ENCODE peak calls at places on chromosomes 13 and 19, in four cellular contexts. G is GM12878, N is HepG2, Q is K562. X is an unnamed sample.

GRCh38 chr19:369876-370275 is 25.3 kb upstream of the MIER2 start:
- DNase-seq in G (no peak), N (no peak), Q (no peak), X (no peak)

GRCh38 chr19:51807111-51807701 is 12.2 kb downstream of the FPR3 start:
- DNase-seq in G (no peak), N (peak), Q (peak), X (peak)

GRCh38 chr19:45876411-45877197 is 9.3 kb downstream of the IRF2BP1 start:
- DNase-seq in G (no peak), N (peak), Q (peak), X (peak)

GRCh38 chr13:75153386-75153785 is 328.6 kb downstream of the TBC1D4 start:
- DNase-seq in G (no peak), N (no peak), Q (no peak), X (no peak)

GRCh38 chr19:56108447-56109195 is 12.5 kb downstream of the ZNF787 start:
- DNase-seq in G (no peak), N (no peak), Q (no peak), X (no peak)

GRCh38 chr19:29421186-29421525 is 104.6 kb upstream of the VSTM2B start:
- DNase-seq in G (no peak), N (no peak), Q (no peak), X (no peak)

GRCh38 chr13:64158910-64159309 is 2743.3 kb upstream of the PCDH20 start:
- DNase-seq in G (no peak), N (no peak), Q (no peak), X (no peak)

GRCh38 chr19:19627716-19628498 is at the start of gene LPAR2:
- DNase-seq in G (no peak), N (no peak), Q (no peak), X (peak)

GRCh38 chr13:25843692-25844091 is 208.1 kb downstream of the SHISA2 start:
- DNase-seq in G (no peak), N (no peak), Q (no peak), X (no peak)

GRCh38 chr13:88153353-88153752 is 482.2 kb downstream of the SLITRK5 start:
- DNase-seq in G (no peak), N (no peak), Q (no peak), X (no peak)

GRCh38 chr19:6032827-6033226 is 54.9 kb upstream of the RANBP3 start:
- DNase-seq in G (no peak), N (no peak), Q (no peak), X (no peak)

GRCh38 chr19:45667620-45668341 is at the start of gene GIPR:
- DNase-seq in G (no peak), N (peak), Q (peak), X (peak)

GRCh38 chr13:41463823-41464602 is 6.7 kb downstream of the RGCC start:
- DNase-seq in G (peak), N (no peak), Q (peak), X (no peak)

GRCh38 chr13:43154083-43154739 is 130.8 kb downstream of the DNAJC15 start:
- DNase-seq in G (no peak), N (no peak), Q (no peak), X (no peak)

GRCh38 chr13:31310781-31311180 is 111.0 kb downstream of the B3GLCT start:
- DNase-seq in G (no peak), N (no peak), Q (no peak), X (no peak)

GRCh38 chr19:49896863-49897621 is at the start of gene IL4I1:
- DNase-seq in G (peak), N (no peak), Q (no peak), X (no peak)

GRCh38 chr19:858868-859843 is at the start of gene CFD:
- DNase-seq in G (no peak), N (no peak), Q (no peak), X (no peak)

GRCh38 chr19:33524024-33524664 is 2.6 kb upstream of the PEPD start:
- DNase-seq in G (no peak), N (no peak), Q (no peak), X (no peak)

GRCh38 chr13:77429320-77430142 is 102.6 kb upstream of the MYCBP2 start:
- DNase-seq in G (peak), N (no peak), Q (no peak), X (no peak)

GRCh38 chr13:112213467-112214245 is 146.7 kb downstream of the SOX1 start:
- DNase-seq in G (no peak), N (peak), Q (no peak), X (no peak)
- TF ChIP-seq JUNB in G (no peak), N (no peak), Q (no peak), X (no peak)

DNA sequence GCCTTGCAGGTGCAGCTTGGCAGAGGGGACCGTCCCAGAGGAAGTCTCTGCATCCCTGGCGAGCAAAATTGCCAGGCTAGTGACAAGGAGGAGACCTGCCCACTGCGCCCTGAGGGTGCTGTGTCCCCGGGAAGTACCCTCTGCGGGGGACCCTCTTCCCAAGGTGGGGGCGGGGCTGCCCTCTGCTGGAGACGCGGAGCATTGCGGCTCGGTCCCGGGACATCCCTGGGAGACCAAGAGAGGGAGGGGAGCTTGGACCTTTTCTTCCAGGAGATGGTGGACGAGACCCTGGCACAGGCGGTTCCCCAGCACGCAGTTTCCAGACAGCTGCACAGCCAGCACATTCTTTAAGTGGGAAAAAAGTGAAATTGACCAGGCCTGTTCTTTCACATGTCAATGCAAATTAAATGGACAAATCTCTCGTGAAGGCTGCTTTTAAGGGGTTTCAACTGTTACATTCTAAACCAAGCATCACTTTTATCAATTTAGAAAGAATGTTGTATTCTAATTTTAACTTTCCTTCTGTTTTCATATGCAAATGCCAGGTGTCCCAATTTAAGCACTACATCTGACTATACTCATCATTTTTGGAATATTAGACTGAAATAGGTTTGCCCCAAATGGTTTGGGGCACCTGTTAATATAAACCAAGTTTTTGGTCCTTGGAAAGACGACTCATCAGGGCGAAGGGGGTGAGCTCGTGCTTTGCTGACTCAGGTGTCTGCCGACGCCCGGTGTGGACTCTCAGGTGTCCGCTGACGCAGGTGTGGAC is 60.7 kb downstream of the MCF2L start:
- DNase-seq in G (no peak), N (peak), Q (peak), X (peak)
- TF ChIP-seq EZH2 in G (no peak), N (no peak), Q (no peak), X (no peak)

GRCh38 chr19:48627865-48628314 is 8.6 kb downstream of the SPHK2 start:
- DNase-seq in G (no peak), N (no peak), Q (no peak), X (no peak)

GRCh38 chr19:48628486-48629296 is 8.5 kb downstream of the DBP start:
- DNase-seq in G (no peak), N (no peak), Q (no peak), X (no peak)

GRCh38 chr19:48629599-48630288 is 7.4 kb downstream of the DBP start:
- DNase-seq in G (no peak), N (no peak), Q (peak), X (peak)

GRCh38 chr19:48630289-48631036 is 6.7 kb downstream of the DBP start:
- DNase-seq in G (no peak), N (no peak), Q (no peak), X (peak)

DNA sequence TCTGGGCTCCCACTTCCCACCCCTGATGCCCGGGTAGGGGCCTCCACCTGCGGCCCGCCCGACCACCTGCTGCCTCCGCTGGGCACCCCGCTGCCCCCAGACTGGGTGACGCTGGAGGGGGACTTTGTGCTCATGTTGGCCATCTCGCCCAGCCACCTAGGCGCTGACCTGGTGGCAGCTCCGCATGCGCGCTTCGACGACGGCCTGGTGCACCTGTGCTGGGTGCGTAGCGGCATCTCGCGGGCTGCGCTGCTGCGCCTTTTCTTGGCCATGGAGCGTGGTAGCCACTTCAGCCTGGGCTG is 7.9 kb downstream of the DBP start:
- DNase-seq in G (no peak), N (no peak), Q (no peak), X (no peak)
- H3K4me3 ChIP-seq in G (no peak), N (no peak), Q (no peak), X (peak)

DNA sequence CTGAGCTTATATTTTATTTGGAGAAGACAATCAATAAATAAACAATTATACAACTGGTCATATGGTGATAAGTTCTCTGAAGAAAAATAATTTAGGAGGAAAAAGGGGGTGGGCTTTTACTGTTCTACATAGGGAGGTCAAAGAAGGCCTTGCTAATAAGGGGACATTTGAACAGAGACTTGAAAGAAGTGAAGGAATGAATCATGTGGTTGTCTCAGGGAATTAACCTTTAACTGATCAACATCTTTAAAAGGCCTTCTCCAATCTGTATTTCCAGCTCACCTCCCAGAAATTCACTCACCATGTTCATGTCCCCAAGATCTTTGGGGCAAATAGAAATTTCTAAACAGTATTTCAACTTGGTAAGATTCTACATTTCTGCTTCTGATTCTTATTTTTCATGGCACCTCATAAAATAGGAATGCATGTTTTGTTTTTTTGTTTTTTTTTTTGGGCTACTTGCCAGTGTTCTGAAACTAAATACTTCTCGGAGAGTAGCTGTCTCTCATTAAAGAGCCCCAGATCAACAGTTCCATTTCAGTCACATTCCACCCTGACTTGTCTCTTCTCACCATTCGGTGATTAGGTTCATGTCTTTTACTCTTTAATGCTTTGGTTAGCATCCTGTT is 19.2 kb upstream of the LPAR6 start:
- DNase-seq in G (no peak), N (peak), Q (no peak), X (no peak)
- TF ChIP-seq JUNB in G (no peak), N (no peak), Q (no peak), X (no peak)

GRCh38 chr13:94968757-94969086 is 256.4 kb upstream of the SOX21 start:
- DNase-seq in G (no peak), N (no peak), Q (no peak), X (no peak)
- TF ChIP-seq EZH2 in G (no peak), N (no peak), Q (no peak), X (peak)